ENCODE peak calls at places on chromosomes 3 and 15, in five cellular contexts. R, C, S, E and G are unnamed samples.

GRCh38 chr15:46091860-46092450 is 457.1 kb downstream of the SQOR start:
- DNase-seq in E (no peak), S (peak), R (no peak), C (peak), G (peak)

GRCh38 chr3:132268956-132269355 is 48.3 kb upstream of the ACP3 start:
- DNase-seq in R (no peak), S (no peak), E (no peak), C (peak), G (no peak)

GRCh38 chr3:24192004-24192403 is 246.9 kb downstream of the NR1D2 start:
- DNase-seq in S (no peak), R (no peak), E (no peak), C (no peak), G (no peak)

GRCh38 chr3:11638669-11639402 is 4.9 kb downstream of the VGLL4 start:
- DNase-seq in R (no peak), E (no peak), S (no peak), C (peak), G (no peak)

GRCh38 chr3:193140381-193140780 is 100.6 kb upstream of the PLAAT1 start:
- DNase-seq in C (no peak), E (no peak), R (no peak), S (no peak), G (no peak)

GRCh38 chr3:136645915-136646314 is 106.3 kb downstream of the STAG1 start:
- DNase-seq in E (no peak), C (no peak), R (no peak), S (no peak), G (no peak)

GRCh38 chr3:36941162-36941561 is 3.7 kb downstream of the TRANK1 start:
- DNase-seq in R (no peak), S (no peak), E (no peak), C (no peak), G (no peak)

GRCh38 chr3:22371592-22372291 is 620.7 kb upstream of the ZNF385D start:
- DNase-seq in R (no peak), E (no peak), S (no peak), C (no peak), G (no peak)

GRCh38 chr3:137035631-137036030 is 77.8 kb downstream of the IL20RB start:
- DNase-seq in R (no peak), C (peak), E (no peak), S (no peak), G (no peak)

GRCh38 chr3:29805757-29806156 is 524.9 kb downstream of the RBMS3 start:
- DNase-seq in E (no peak), S (no peak), R (no peak), C (peak), G (no peak)

GRCh38 chr3:56294316-56294715 is 174.0 kb downstream of the ERC2 start:
- DNase-seq in R (no peak), E (no peak), S (no peak), C (no peak), G (no peak)

GRCh38 chr3:67289626-67290025 is 291.5 kb downstream of the KBTBD8 start:
- DNase-seq in R (no peak), E (no peak), S (peak), C (peak), G (no peak)

GRCh38 chr15:81296673-81297072 is 27.3 kb downstream of the STARD5 start:
- DNase-seq in R (peak), E (peak), S (no peak), C (no peak), G (peak)

GRCh38 chr3:132205609-132206008 is 111.6 kb upstream of the ACP3 start:
- DNase-seq in R (no peak), S (no peak), C (no peak), E (no peak), G (no peak)

GRCh38 chr3:42012378-42012934 is 50.6 kb upstream of the ULK4 start:
- DNase-seq in E (no peak), S (no peak), R (no peak), C (no peak), G (no peak)

GRCh38 chr3:196631655-196632032 is 7.8 kb upstream of the NRROS start:
- DNase-seq in C (no peak), S (no peak), R (no peak), E (no peak), G (no peak)

GRCh38 chr15:69117431-69117841 is 43.0 kb upstream of the GLCE start:
- DNase-seq in R (no peak), C (no peak), S (no peak), E (no peak), G (no peak)

GRCh38 chr3:82410366-82410765 is 648.9 kb upstream of the GBE1 start:
- DNase-seq in C (no peak), E (no peak), S (no peak), R (no peak), G (no peak)

GRCh38 chr3:153290278-153291015 is 128.4 kb downstream of the RAP2B start:
- DNase-seq in R (no peak), S (no peak), C (peak), E (no peak), G (no peak)

GRCh38 chr3:127754411-127755304 is 67.7 kb downstream of the MGLL start:
- DNase-seq in C (no peak), E (no peak), S (no peak), R (no peak), G (no peak)